ENCODE peak calls at places on chromosome 21, in five cellular contexts. B is fibroblast of lung, N is spleen, Z is right cardiac atrium, U is HL-60. K is an unnamed sample. For H3K27me3, the result is how much of the 10 kb centered on the place peaks cover.

GRCh38 chr21:35528109-35529042 is 479.3 kb upstream of the RUNX1 start:
- DNase-seq in B (no peak), N (peak), Z (peak), U (peak), K (peak)

GRCh38 chr21:36015096-36015495 is 45.2 kb downstream of the SETD4 start:
- DNase-seq in B (no peak), N (no peak), Z (no peak), U (no peak), K (no peak)

GRCh38 chr21:34201441-34201838 is 128.1 kb downstream of the MRPS6 start:
- DNase-seq in B (no peak), N (no peak), Z (no peak), U (no peak), K (no peak)

GRCh38 chr21:39316062-39316461 is 2.6 kb upstream of the BRWD1 start:
- DNase-seq in B (no peak), N (no peak), Z (no peak), U (no peak), K (no peak)

GRCh38 chr21:31176725-31177124 is 138.4 kb upstream of the KRTAP19-8 start:
- DNase-seq in B (peak), N (no peak), Z (no peak), U (no peak), K (no peak)

GRCh38 chr21:32371913-32372314 is 20.9 kb downstream of the URB1 start:
- DNase-seq in B (peak), N (peak), Z (no peak), U (no peak), K (no peak)

GRCh38 chr21:34960672-34961071 is 88.4 kb downstream of the RUNX1 start:
- DNase-seq in B (no peak), N (no peak), Z (no peak), U (no peak), K (no peak)

GRCh38 chr21:34996304-34997081 is 52.6 kb downstream of the RUNX1 start:
- DNase-seq in B (peak), N (no peak), Z (peak), U (no peak), K (peak)

GRCh38 chr21:41651830-41652229 is 115.0 kb downstream of the RIPK4 start:
- DNase-seq in B (no peak), N (peak), Z (no peak), U (no peak), K (peak)

GRCh38 chr21:15986277-15986676 is 256.5 kb downstream of the USP25 start:
- DNase-seq in B (peak), N (no peak), Z (no peak), U (no peak), K (no peak)

GRCh38 chr21:14718957-14719356 is 172.8 kb upstream of the SAMSN1 start:
- DNase-seq in B (no peak), N (no peak), Z (no peak), U (no peak), K (no peak)

GRCh38 chr21:36700295-36700960 is 1.5 kb downstream of the SIM2 start:
- DNase-seq in B (no peak), N (no peak), Z (no peak), U (no peak), K (no peak)

GRCh38 chr21:29656504-29657227 is 283.1 kb downstream of the GRIK1 start:
- DNase-seq in B (peak), N (no peak), Z (no peak), U (peak), K (no peak)

DNA sequence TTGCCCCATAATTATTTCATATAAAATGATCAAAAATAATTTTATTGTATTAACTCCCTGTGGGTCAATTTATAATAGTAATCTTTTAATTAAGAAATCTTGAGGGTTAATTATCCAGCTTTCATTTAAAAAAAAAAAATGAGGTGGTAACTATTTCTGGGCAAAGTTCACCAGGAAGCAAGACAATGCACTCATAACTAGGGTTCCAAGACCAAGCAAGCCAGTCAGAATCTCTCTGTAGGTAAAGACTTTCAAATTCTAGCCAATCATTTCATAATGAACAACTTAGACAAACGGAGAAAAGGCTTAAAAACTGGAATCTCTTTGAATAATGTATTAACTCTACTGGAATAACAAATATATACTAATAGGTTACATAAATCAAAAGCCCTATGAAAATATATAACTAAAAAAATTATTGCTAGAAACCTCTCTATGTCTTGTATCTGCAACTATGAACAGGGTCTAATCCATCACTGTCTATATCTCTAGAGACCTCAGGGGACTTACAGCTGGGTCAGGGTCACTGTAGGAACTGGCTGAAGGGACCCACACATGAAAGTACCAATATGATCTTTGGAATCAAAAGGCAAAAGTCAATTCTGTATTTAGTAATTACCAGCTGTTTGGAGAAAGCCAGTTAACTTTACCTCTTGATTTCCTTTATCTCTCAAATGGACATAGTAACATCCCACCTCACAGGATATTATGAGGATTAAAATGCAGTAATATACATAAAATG is 43.3 kb downstream of the APP start:
- DNase-seq in B (no peak), N (no peak), Z (no peak), U (no peak), K (no peak)
- H3K27ac ChIP-seq in B (no peak), N (no peak), Z (no peak), U (no peak), K (no peak)

DNA sequence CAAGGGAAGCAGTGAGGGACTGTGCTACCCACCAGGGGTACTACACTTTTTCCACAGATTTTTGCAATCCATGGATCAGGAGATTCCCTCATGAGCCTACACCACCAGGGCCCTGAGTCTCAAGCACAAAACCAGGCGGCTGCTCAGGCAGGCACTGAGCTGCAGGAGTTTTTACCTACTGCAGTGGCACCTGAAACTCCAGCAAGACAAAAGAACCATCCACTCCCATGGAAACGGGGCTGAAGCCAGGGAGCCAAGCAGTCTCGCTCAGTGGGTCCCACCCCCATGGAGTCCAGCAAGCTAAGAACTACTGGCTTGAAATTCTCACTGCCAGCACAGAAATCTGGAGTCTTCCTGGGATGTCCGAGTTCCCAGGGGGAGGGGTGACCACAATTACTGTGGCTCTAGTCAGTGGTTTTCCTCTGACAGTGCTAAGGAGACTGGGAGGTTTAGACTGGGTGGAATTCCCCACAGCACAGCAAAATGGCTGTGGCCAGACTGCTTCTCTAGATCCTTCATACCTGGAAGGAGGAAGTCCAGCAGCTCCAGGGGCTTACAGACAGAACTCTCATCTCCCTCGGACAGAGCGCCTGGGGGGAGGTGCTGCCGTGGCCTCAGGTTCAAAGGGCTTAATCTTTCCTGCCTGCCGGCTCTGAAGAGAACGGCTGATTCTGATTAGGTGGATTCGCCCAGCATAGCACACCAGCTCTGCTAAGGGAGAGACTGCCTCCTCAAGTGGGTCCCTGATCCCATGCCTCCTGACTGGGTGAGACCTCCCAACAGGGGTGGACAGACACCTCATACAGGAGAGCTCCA is 437.8 kb downstream of the LTN1 start:
- DNase-seq in B (peak), N (no peak), Z (no peak), U (no peak), K (no peak)
- H3K27me3 ChIP-seq in B (under half), N (under half), Z (under half), U (under half), K (under half)

GRCh38 chr21:23890652-23891051 is 1716.6 kb downstream of the MRPL39 start:
- DNase-seq in B (peak), N (no peak), Z (no peak), U (no peak), K (no peak)

GRCh38 chr21:23886828-23887708 is 1720.2 kb downstream of the MRPL39 start:
- DNase-seq in B (no peak), N (no peak), Z (no peak), U (no peak), K (no peak)

DNA sequence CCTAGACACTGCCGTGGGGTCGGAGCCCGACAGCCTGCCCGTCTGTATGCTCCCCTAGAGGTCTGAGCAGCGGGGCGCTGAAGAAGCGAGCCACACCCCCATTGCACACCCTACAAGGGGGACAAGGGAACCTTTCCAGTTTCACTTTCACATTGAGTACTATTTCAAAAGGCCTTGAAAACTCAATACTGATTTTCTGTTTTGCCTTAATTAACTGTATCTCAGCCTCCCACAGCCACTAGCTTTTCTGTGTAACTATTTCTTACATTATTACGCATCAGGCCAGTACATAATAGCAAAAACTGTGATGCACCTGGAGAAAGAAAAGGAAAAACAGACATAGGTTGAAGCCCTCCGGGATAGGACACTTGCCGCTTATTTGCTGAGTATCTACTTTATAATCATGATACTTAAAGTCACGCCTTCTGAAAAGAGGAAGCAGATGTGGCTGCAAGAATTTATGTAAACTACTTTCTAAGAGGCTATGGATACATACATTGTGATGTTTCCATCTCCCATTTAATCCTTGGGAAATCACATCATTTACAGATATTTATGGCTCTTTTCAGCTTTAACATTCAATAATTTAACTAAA is 1719.5 kb downstream of the MRPL39 start:
- DNase-seq in B (no peak), N (peak), Z (no peak), U (no peak), K (no peak)
- H3K27ac ChIP-seq in B (no peak), N (peak), Z (no peak), U (no peak), K (no peak)

GRCh38 chr21:42768324-42769121 is 110.8 kb downstream of the WDR4 start:
- DNase-seq in B (no peak), N (no peak), Z (no peak), U (no peak), K (no peak)

GRCh38 chr21:42771503-42771805 is 107.9 kb downstream of the WDR4 start:
- DNase-seq in B (no peak), N (no peak), Z (no peak), U (no peak), K (no peak)

GRCh38 chr21:42769183-42769819 is 110.0 kb downstream of the WDR4 start:
- DNase-seq in B (no peak), N (no peak), Z (no peak), U (no peak), K (no peak)

GRCh38 chr21:42769820-42770716 is 109.3 kb downstream of the WDR4 start:
- DNase-seq in B (no peak), N (no peak), Z (no peak), U (no peak), K (no peak)

DNA sequence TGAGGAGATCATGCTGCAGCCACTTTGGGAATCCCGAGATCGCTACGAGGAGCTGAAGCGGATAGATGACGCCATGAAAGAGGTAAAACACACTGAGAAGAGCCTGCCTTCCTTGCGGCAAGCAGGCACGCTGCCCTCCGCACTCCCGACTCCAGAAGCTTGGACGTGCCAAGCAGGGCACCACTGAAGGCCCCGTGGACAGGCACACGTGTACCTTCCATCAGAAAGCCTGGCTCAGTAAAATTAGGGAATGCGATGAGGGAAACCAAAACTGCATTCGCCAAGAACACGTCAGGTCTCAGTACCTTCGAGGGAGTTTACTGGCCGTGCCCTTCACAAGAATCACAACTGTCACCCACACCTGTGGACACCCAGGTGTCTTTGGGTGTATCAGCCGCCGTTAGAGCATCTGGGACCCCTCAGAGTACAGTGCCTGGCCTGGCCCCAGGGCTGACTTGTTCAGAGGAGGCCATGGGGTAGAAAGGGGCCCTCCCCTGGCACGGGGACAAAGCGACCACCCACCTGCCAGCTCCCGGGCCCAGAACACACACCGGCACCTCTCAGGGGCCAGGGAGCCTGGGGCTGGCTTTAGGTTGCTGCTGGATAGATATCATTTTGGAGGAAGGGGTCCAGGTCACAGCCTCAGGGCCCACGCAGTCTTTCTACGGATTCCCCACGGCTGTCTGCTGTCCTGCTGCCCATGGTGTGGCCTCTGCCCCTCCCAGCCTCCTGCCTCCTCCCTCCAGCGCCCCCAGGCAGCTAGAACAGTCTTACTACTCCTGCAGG is 108.4 kb downstream of the WDR4 start:
- DNase-seq in B (no peak), N (no peak), Z (no peak), U (no peak), K (no peak)
- H3K27me3 ChIP-seq in B (under half), N (under half), Z (under half), U (under half), K (under half)

GRCh38 chr21:38140192-38140905 is 116.4 kb upstream of the KCNJ15 start:
- DNase-seq in B (peak), N (no peak), Z (peak), U (no peak), K (peak)
- H3K27ac ChIP-seq in B (no peak), N (no peak), Z (no peak), U (no peak), K (no peak)

DNA sequence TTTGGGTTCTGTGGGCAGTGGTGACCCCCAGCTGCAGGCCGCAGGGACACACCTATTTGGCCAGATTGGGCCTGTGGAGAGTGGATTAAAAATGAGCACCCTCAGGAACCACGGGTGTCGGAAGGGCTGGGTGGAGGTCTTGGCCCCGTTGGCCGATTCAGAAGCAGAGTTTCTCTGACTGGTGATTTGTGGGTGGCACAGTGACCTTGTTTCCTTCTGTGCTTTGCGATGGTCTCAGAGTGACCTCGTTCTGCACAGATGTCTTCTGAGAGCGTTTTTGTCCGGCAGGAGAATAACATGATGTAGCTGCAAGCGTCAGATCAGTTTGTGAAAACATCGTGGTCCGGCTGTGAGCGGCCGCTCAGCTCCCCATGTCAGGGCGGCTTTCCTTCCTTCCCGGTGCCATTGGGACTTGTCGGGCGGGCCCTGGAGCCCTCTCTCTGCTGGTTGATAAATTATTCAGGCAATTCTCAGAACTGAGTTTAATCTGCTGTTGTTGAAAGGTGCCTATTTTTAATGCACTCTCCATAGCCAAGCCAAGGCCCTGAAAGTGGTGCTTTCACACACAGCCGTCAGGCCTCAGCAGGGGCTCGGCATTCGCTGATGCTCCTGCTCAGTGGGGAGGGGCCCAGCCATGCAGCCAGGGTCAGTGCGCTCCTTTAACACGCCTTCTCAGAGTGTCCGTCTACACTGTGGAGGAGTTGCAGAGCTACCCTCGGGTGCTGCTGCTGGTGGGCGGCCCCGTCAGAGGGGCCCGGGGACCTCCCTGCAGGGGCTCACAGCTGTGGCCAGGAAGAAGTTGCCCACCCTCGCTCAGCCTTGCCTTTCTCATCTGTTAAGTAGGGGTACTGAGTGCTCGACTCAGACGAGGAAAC is 26.8 kb downstream of the TRPM2 start:
- DNase-seq in B (no peak), N (no peak), Z (no peak), U (no peak), K (peak)
- H3K27me3 ChIP-seq in B (under half), N (under half), Z (under half), U (under half), K (under half)